ENCODE peak calls at places on chromosomes 13 and 19, in ten cellular contexts. S is neuronal stem cell, H is mammary epithelial cell, O is fibroblast of lung, L is PC-3, I is keratinocyte, W is astrocyte, E is colonic mucosa, Y is GM12878, C is adipocyte. T is an unnamed sample. For H3K36me3, the result is how much of the 10 kb centered on the place peaks cover.

GRCh38 chr13:50220938-50221337 is 205.7 kb downstream of the KCNRG start:
- DNase-seq in S (no peak), H (no peak), O (no peak), L (no peak), I (no peak), W (no peak), E (no peak), Y (no peak), C (no peak), T (no peak)

GRCh38 chr13:71634605-71635443 is 232.2 kb downstream of the DACH1 start:
- DNase-seq in S (no peak), H (no peak), O (no peak), L (no peak), I (no peak), W (no peak), E (no peak), Y (no peak), C (no peak), T (no peak)

GRCh38 chr19:35357867-35358573 is at the start of gene FFAR3:
- DNase-seq in S (no peak), H (no peak), O (peak), L (no peak), I (no peak), W (no peak), E (no peak), Y (no peak), C (peak), T (peak)

GRCh38 chr13:70173236-70173959 is 65.1 kb upstream of the KLHL1 start:
- DNase-seq in S (no peak), H (no peak), O (no peak), L (no peak), I (no peak), W (peak), E (no peak), Y (no peak), C (no peak), T (peak)

GRCh38 chr19:6800991-6801396 is 28.5 kb downstream of the VAV1 start:
- DNase-seq in S (no peak), H (peak), O (no peak), L (peak), I (peak), W (peak), E (no peak), Y (no peak), C (no peak), T (no peak)

GRCh38 chr13:21413013-21413412 is 46.1 kb downstream of the ZDHHC20 start:
- DNase-seq in S (no peak), H (peak), O (no peak), L (no peak), I (no peak), W (peak), E (no peak), Y (no peak), C (no peak), T (no peak)

GRCh38 chr13:71242191-71242590 is 624.8 kb downstream of the DACH1 start:
- DNase-seq in S (peak), H (no peak), O (peak), L (no peak), I (no peak), W (peak), E (no peak), Y (no peak), C (no peak), T (no peak)

GRCh38 chr13:87376081-87376480 is 295.1 kb upstream of the SLITRK5 start:
- DNase-seq in S (no peak), H (peak), O (no peak), L (no peak), I (no peak), W (peak), E (no peak), Y (no peak), C (no peak), T (no peak)

GRCh38 chr19:3146677-3147100 is 10.9 kb downstream of the GNA15 start:
- DNase-seq in S (no peak), H (no peak), O (no peak), L (peak), I (no peak), W (no peak), E (peak), Y (no peak), C (peak), T (peak)

GRCh38 chr13:48562296-48563066 is 29.6 kb upstream of the RCBTB2 start:
- DNase-seq in S (no peak), H (peak), O (no peak), L (peak), I (no peak), W (peak), E (no peak), Y (peak), C (no peak), T (no peak)

GRCh38 chr13:108195146-108195545 is 20.2 kb downstream of the LIG4 start:
- DNase-seq in S (no peak), H (no peak), O (peak), L (no peak), I (no peak), W (peak), E (no peak), Y (no peak), C (peak), T (no peak)

GRCh38 chr13:40318366-40318765 is 348.1 kb downstream of the FOXO1 start:
- DNase-seq in S (no peak), H (no peak), O (no peak), L (no peak), I (no peak), W (no peak), E (no peak), Y (no peak), C (no peak), T (no peak)

GRCh38 chr19:15331419-15332310 is 674 bp downstream of the BRD4 start:
- DNase-seq in S (peak), H (peak), O (peak), L (peak), I (no peak), W (no peak), E (peak), Y (no peak), C (peak), T (peak)

GRCh38 chr13:78426183-78426582 is 177.2 kb downstream of the POU4F1 start:
- DNase-seq in S (no peak), H (no peak), O (no peak), L (no peak), I (no peak), W (no peak), E (no peak), Y (no peak), C (no peak), T (no peak)

GRCh38 chr19:5696196-5697021 is 6.3 kb downstream of the RPL36 start:
- DNase-seq in S (no peak), H (no peak), O (no peak), L (no peak), I (no peak), W (no peak), E (no peak), Y (no peak), C (no peak), T (peak)

GRCh38 chr13:50380905-50381304 is 365.7 kb downstream of the KCNRG start:
- DNase-seq in S (no peak), H (no peak), O (no peak), L (no peak), I (no peak), W (no peak), E (no peak), Y (no peak), C (no peak), T (no peak)

GRCh38 chr13:73722120-73722519 is 412.1 kb downstream of the KLF12 start:
- DNase-seq in S (no peak), H (peak), O (peak), L (peak), I (peak), W (peak), E (no peak), Y (peak), C (peak), T (no peak)

GRCh38 chr13:52127783-52128702 is 830 bp downstream of the NEK5 start:
- DNase-seq in S (peak), H (peak), O (peak), L (peak), I (no peak), W (peak), E (peak), Y (peak), C (peak), T (peak)

GRCh38 chr19:55703790-55704215 is 28.8 kb downstream of the EPN1 start:
- DNase-seq in S (no peak), H (no peak), O (peak), L (no peak), I (no peak), W (no peak), E (no peak), Y (no peak), C (peak), T (peak)

GRCh38 chr13:111944171-111944583 is 122.8 kb upstream of the SOX1 start:
- DNase-seq in S (no peak), H (no peak), O (no peak), L (no peak), I (no peak), W (no peak), E (no peak), Y (no peak), C (no peak), T (no peak)

GRCh38 chr19:1860133-1860775 is 3.1 kb downstream of the KLF16 start:
- DNase-seq in S (peak), H (no peak), O (peak), L (no peak), I (no peak), W (peak), E (peak), Y (no peak), C (peak), T (peak)

GRCh38 chr19:40410030-40410389 is 3.2 kb downstream of the PRX start:
- DNase-seq in S (no peak), H (no peak), O (no peak), L (no peak), I (no peak), W (no peak), E (no peak), Y (no peak), C (no peak), T (peak)

GRCh38 chr19:29886535-29886934 is 55.5 kb upstream of the URI1 start:
- DNase-seq in S (no peak), H (no peak), O (no peak), L (no peak), I (no peak), W (no peak), E (no peak), Y (no peak), C (no peak), T (no peak)

GRCh38 chr13:76597868-76598267 is 288.3 kb downstream of the KCTD12 start:
- DNase-seq in S (no peak), H (no peak), O (no peak), L (no peak), I (no peak), W (no peak), E (no peak), Y (no peak), C (no peak), T (no peak)

GRCh38 chr19:5397804-5398692 is 57.2 kb upstream of the ZNRF4 start:
- DNase-seq in S (peak), H (no peak), O (no peak), L (peak), I (no peak), W (no peak), E (no peak), Y (no peak), C (peak), T (peak)

GRCh38 chr13:33870046-33870668 is 52.2 kb downstream of the RFC3 start:
- DNase-seq in S (no peak), H (no peak), O (no peak), L (no peak), I (no peak), W (no peak), E (no peak), Y (no peak), C (no peak), T (no peak)

GRCh38 chr13:27796544-27797227 is 4.4 kb downstream of the GSX1 start:
- DNase-seq in S (no peak), H (no peak), O (no peak), L (no peak), I (no peak), W (no peak), E (no peak), Y (no peak), C (no peak), T (no peak)

GRCh38 chr19:42254850-42255765 is at the start of gene ERF:
- DNase-seq in S (peak), H (peak), O (peak), L (peak), I (no peak), W (peak), E (peak), Y (peak), C (peak), T (peak)

GRCh38 chr19:58535857-58536256 is 8.0 kb upstream of the TRIM28 start:
- DNase-seq in S (no peak), H (no peak), O (no peak), L (no peak), I (no peak), W (no peak), E (no peak), Y (no peak), C (no peak), T (no peak)

GRCh38 chr19:58538257-58539168 is 5.4 kb upstream of the TRIM28 start:
- DNase-seq in S (peak), H (no peak), O (no peak), L (no peak), I (no peak), W (no peak), E (peak), Y (no peak), C (no peak), T (peak)

GRCh38 chr19:58531052-58531600 is 11.5 kb upstream of the ZBTB45 start:
- DNase-seq in S (no peak), H (no peak), O (no peak), L (no peak), I (no peak), W (no peak), E (no peak), Y (no peak), C (no peak), T (no peak)

GRCh38 chr19:58536852-58537798 is 6.7 kb upstream of the TRIM28 start:
- DNase-seq in S (no peak), H (no peak), O (no peak), L (no peak), I (no peak), W (no peak), E (no peak), Y (no peak), C (no peak), T (no peak)
- H3K9ac ChIP-seq in S (no peak), H (no peak), O (no peak), L (no peak), I (no peak), W (no peak), E (no peak), Y (no peak), C (no peak), T (no peak)

DNA sequence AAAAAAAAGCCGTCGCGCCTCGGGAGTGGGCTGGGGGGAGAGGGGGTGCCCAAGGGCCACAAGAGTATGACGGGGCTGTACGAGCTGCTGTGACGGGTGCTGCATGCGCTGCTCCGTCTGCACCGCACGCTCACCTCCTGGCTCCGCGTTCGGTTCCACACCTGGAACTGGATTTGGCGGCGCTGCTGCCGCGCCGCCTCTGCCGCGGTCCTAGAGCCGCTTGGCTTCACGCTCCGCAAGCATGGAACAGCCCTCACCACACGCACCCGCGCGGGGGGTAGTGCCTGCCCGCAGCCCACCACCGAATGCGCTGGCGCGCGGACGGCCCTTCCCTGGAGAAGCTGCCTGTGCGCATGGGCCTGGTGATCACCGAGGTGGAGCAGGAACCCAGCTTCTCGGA is 18.8 kb downstream of the C1QTNF9 start:
- DNase-seq in S (no peak), H (no peak), O (no peak), L (no peak), I (no peak), W (no peak), E (no peak), Y (no peak), C (no peak), T (no peak)
- H3K4me3 ChIP-seq in S (peak), H (no peak), O (no peak), L (no peak), I (no peak), W (no peak), E (peak), Y (no peak), C (peak), T (no peak)

GRCh38 chr19:38180071-38180470 is 44.0 kb downstream of the DPF1 start:
- DNase-seq in S (no peak), H (no peak), O (no peak), L (no peak), I (no peak), W (no peak), E (no peak), Y (no peak), C (no peak), T (no peak)

GRCh38 chr19:38183227-38183914 is 40.7 kb downstream of the DPF1 start:
- DNase-seq in S (peak), H (no peak), O (peak), L (no peak), I (no peak), W (no peak), E (no peak), Y (no peak), C (no peak), T (peak)

GRCh38 chr19:38184815-38185214 is 39.2 kb downstream of the DPF1 start:
- DNase-seq in S (no peak), H (no peak), O (no peak), L (no peak), I (no peak), W (no peak), E (no peak), Y (no peak), C (no peak), T (no peak)

DNA sequence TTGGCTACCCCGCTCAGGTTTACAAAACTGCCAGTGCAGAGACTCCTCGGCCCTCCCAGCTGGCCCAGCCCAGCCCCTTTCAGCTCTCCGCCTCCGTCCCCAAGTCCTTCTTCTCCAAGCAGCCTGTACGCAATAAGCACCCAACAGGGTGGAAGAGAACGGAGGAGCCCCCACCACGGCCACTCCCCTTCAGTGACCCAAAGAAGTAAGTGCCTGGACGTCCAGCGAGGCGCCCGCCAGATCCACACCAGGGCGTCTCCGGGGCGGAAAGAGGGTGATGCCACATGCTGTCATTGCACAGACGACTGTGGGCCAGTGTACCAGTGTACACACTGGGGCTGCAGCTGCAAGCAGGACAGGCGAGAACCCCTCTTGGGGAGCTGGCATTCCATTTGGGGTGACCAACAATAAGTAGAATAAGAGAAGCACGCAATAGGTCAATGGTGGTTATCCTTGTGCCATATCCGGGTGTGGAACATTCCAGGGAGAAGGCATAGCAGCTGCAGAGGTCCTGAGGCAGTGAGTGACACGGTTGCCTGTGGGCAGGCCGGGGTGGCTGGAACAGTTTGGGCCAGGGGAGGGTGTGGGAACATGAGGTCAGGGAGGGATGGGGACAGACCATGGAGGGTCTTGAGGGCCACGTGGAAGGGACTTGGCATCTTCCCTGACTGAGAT is 41.3 kb downstream of the DPF1 start:
- DNase-seq in S (no peak), H (no peak), O (no peak), L (no peak), I (no peak), W (no peak), E (no peak), Y (no peak), C (no peak), T (no peak)
- H3K36me3 ChIP-seq in S (under half), H (under half), O (under half), L (under half), I (under half), W (under half), E (under half), Y (under half), C (under half), T (under half)

DNA sequence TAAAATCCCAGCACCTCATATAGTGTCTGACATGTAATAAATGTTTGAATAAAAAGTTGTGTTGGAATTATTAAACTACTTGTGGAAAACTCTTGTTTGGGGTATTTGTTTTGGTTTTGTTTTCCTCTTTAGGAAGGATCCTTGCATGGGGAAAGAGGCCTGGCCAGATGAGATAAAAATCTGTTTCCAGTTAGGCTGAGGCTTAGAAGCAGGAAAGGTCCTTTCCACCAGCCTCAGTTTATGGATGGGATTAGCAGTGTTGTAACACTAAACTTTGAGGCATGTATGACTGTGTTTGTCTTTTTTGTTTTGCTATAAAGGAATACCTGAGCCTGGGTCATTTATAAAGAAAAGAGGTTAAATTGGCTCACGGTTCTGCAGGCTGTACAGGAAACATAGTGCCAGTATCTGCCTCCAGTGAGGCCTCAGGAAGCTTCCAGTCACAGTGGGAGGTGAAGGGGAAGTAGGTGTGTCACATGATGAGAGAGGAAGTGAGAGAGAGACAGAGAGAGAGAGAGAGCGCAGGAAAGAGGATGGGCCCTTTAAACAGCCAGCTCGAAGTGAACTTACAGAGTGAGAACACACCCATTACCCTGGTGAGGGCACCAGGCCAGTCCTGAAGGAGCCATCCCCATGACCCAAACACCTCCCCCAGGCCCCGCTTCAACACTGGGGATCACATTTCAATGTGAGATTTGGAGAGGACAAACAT is 21.6 kb downstream of the SPATA13 start:
- DNase-seq in S (no peak), H (no peak), O (no peak), L (no peak), I (no peak), W (no peak), E (peak), Y (no peak), C (peak), T (no peak)
- H3K9ac ChIP-seq in S (no peak), H (no peak), O (no peak), L (no peak), I (no peak), W (no peak), E (no peak), Y (no peak), C (no peak), T (no peak)

GRCh38 chr19:43798026-43798545 is 4.2 kb downstream of the LYPD5 start:
- DNase-seq in S (no peak), H (no peak), O (no peak), L (no peak), I (no peak), W (no peak), E (no peak), Y (no peak), C (no peak), T (no peak)
- H3K4me3 ChIP-seq in S (peak), H (peak), O (peak), L (peak), I (peak), W (peak), E (peak), Y (peak), C (peak), T (peak)

DNA sequence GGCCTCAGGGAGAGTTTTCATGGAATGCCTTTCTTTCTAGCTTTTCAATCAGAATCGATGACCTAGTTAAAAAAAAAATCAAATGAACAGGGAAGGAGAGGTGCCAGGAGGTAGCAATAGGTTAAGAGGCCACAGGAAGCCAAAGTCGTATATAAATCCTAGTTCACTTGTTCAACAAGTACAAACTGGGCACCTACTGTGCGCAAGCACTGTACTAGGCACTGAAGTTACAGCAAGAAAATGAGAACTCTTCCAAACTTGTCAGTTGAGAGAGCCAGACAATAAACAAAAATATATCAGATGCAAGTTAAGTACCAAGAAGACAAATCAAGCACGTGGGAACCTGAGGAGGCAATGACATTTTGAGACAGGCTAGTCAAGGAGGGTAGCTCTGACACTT is 6.1 kb downstream of the SUGP2 start:
- DNase-seq in S (no peak), H (no peak), O (no peak), L (no peak), I (no peak), W (no peak), E (no peak), Y (no peak), C (no peak), T (no peak)
- H3K36me3 ChIP-seq in S (half or more), H (under half), O (under half), L (half or more), I (under half), W (half or more), E (under half), Y (under half), C (half or more), T (half or more)

T was measured in endodermal cell.